ENCODE peak calls at places on chromosomes 1 and 21, in ten cellular contexts. X is activated T-cell treated with anti-CD3 and anti-CD28 coated beads for 1 hour; B is T-helper 9 cell; E is T-helper 1 cell; G is heart left ventricle; D is stimulated activated CD8-positive, alpha-beta memory T cell treated with anti-CD3 and anti-CD28 coated beads, Interleukin-4, amount 100 ng/mL, for 1 hour; C is NCI-H2107; L is activated T-helper 1 cell treated with anti-CD3 and anti-CD28 coated beads, Interleukin-12 subunit alpha, Interleukin-12 subunit beta, Interleukin-2, Interleukin-4 antibody, amounts not matched to agents 30 ng/mL and 10 ng/mL and 1 ng/mL, durations not matched to agents 14 hours and 24 hours and 36 hours; F is NCI-H748 treated with DMSO at 0.1 percent for 48 hours; W is KBM-7. R is an unnamed sample.

GRCh38 chr1:204725821-204726448 is 40.4 kb upstream of the LRRN2 start:
- DNase-seq in X (no peak), B (no peak), E (no peak), G (no peak), D (no peak), C (no peak), L (no peak), F (no peak), W (no peak), R (no peak)

GRCh38 chr1:39639333-39640130 is at the start of gene HEYL:
- DNase-seq in X (peak), B (peak), E (peak), G (peak), D (peak), C (peak), L (peak), F (peak), W (peak), R (no peak)

GRCh38 chr1:241503444-241503843 is 16.1 kb downstream of the FH start:
- DNase-seq in X (no peak), B (no peak), E (no peak), G (no peak), D (no peak), C (no peak), L (no peak), F (no peak), W (no peak), R (no peak)

GRCh38 chr1:245687636-245688535 is 533.1 kb downstream of the KIF26B start:
- DNase-seq in X (no peak), B (no peak), E (no peak), G (no peak), D (no peak), C (no peak), L (no peak), F (no peak), W (no peak), R (no peak)

GRCh38 chr1:61318319-61319125 is 236.2 kb downstream of the NFIA start:
- DNase-seq in X (no peak), B (no peak), E (no peak), G (no peak), D (no peak), C (no peak), L (peak), F (no peak), W (no peak), R (peak)

GRCh38 chr1:224182866-224183590 is at the start of gene DEGS1:
- DNase-seq in X (peak), B (peak), E (peak), G (peak), D (peak), C (peak), L (peak), F (peak), W (peak), R (peak)

GRCh38 chr1:204350265-204350664 is 9.5 kb downstream of the PLEKHA6 start:
- DNase-seq in X (no peak), B (no peak), E (no peak), G (no peak), D (no peak), C (no peak), L (no peak), F (no peak), W (no peak), R (no peak)

GRCh38 chr1:56447732-56448276 is 131.6 kb downstream of the PLPP3 start:
- DNase-seq in X (no peak), B (no peak), E (no peak), G (no peak), D (no peak), C (no peak), L (no peak), F (no peak), W (no peak), R (no peak)

GRCh38 chr1:159197767-159198557 is 6.7 kb upstream of the ACKR1 start:
- DNase-seq in X (peak), B (no peak), E (no peak), G (peak), D (no peak), C (no peak), L (peak), F (no peak), W (peak), R (peak)

GRCh38 chr1:78840447-78841251 is 165.9 kb downstream of the ADGRL4 start:
- DNase-seq in X (no peak), B (no peak), E (no peak), G (peak), D (no peak), C (peak), L (no peak), F (no peak), W (no peak), R (peak)

GRCh38 chr1:8382051-8382505 is 64.2 kb downstream of the SLC45A1 start:
- DNase-seq in X (no peak), B (no peak), E (no peak), G (no peak), D (no peak), C (no peak), L (no peak), F (no peak), W (no peak), R (peak)

GRCh38 chr1:243763806-243764205 is 86.2 kb downstream of the AKT3 start:
- DNase-seq in X (no peak), B (no peak), E (no peak), G (no peak), D (no peak), C (no peak), L (no peak), F (no peak), W (no peak), R (no peak)

GRCh38 chr1:225191199-225191753 is 236.6 kb downstream of the LBR start:
- DNase-seq in X (no peak), B (no peak), E (no peak), G (no peak), D (no peak), C (no peak), L (no peak), F (no peak), W (no peak), R (no peak)

GRCh38 chr1:4317207-4317606 is 337.2 kb upstream of the AJAP1 start:
- DNase-seq in X (no peak), B (no peak), E (no peak), G (no peak), D (no peak), C (no peak), L (no peak), F (no peak), W (no peak), R (no peak)

GRCh38 chr1:7454052-7454815 is 316.9 kb upstream of the VAMP3 start:
- DNase-seq in X (no peak), B (no peak), E (no peak), G (no peak), D (no peak), C (no peak), L (no peak), F (no peak), W (peak), R (peak)

GRCh38 chr1:201751872-201752271 is 77.1 kb upstream of the IPO9 start:
- DNase-seq in X (no peak), B (no peak), E (no peak), G (no peak), D (no peak), C (no peak), L (no peak), F (no peak), W (no peak), R (no peak)

GRCh38 chr1:48234086-48234485 is 11.6 kb downstream of the SLC5A9 start:
- DNase-seq in X (no peak), B (no peak), E (no peak), G (no peak), D (no peak), C (no peak), L (no peak), F (no peak), W (no peak), R (no peak)

GRCh38 chr1:69946935-69947334 is 258.4 kb downstream of the LRRC40 start:
- DNase-seq in X (no peak), B (no peak), E (no peak), G (no peak), D (no peak), C (no peak), L (no peak), F (no peak), W (no peak), R (no peak)

GRCh38 chr21:41390043-41390639 is 28.3 kb downstream of the MX2 start:
- DNase-seq in X (no peak), B (no peak), E (no peak), G (no peak), D (no peak), C (no peak), L (no peak), F (no peak), W (no peak), R (no peak)

GRCh38 chr1:198295975-198296374 is 139.2 kb downstream of the NEK7 start:
- DNase-seq in X (no peak), B (no peak), E (no peak), G (peak), D (no peak), C (no peak), L (no peak), F (no peak), W (no peak), R (no peak)

GRCh38 chr1:55067022-55067781 is 27.9 kb downstream of the PCSK9 start:
- DNase-seq in X (no peak), B (no peak), E (no peak), G (peak), D (no peak), C (peak), L (no peak), F (no peak), W (no peak), R (no peak)

R was measured in RCC 7860.